ENCODE peak calls at places on chromosomes 16 and 17, in ten cellular contexts. W is CD8-positive, alpha-beta memory T cell; J is Peyer's patch; R is PC-3; F is neuronal stem cell; E is transverse colon; H is cardiac fibroblast; I is spleen; B is choroid plexus epithelial cell; C is mucosa of descending colon. O is an unnamed sample.

GRCh38 chr17:50173335-50173941 is 7.6 kb downstream of the SGCA start:
- DNase-seq in F (no peak), B (peak), E (no peak), J (no peak), H (peak), I (no peak), W (no peak), C (no peak), R (no peak), O (no peak)

GRCh38 chr17:31116167-31116566 is 21.4 kb downstream of the NF1 start:
- DNase-seq in F (no peak), C (no peak), E (no peak), H (no peak), J (no peak), W (no peak), B (no peak), R (no peak), I (no peak), O (no peak)

GRCh38 chr17:42284566-42284965 is 3.7 kb upstream of the STAT5A start:
- DNase-seq in F (no peak), W (no peak), R (no peak), I (no peak), J (no peak), C (no peak), H (no peak), B (no peak), E (no peak), O (no peak)

GRCh38 chr17:44272954-44273353 is 5.0 kb upstream of the SLC4A1 start:
- DNase-seq in B (no peak), I (no peak), W (no peak), F (no peak), R (no peak), H (no peak), E (no peak), C (no peak), J (no peak), O (no peak)

GRCh38 chr17:77373298-77374169 is 232.8 kb downstream of the SEC14L1 start:
- DNase-seq in R (no peak), C (no peak), W (no peak), E (peak), H (peak), I (peak), B (peak), J (peak), F (no peak), O (peak)

GRCh38 chr16:69253796-69254426 is 57.2 kb upstream of the VPS4A start:
- DNase-seq in H (peak), B (peak), C (no peak), E (no peak), W (no peak), I (no peak), R (no peak), J (no peak), F (no peak), O (peak)

GRCh38 chr17:18859256-18859655 is 1.3 kb downstream of the PRPSAP2 start:
- DNase-seq in C (no peak), B (peak), F (no peak), W (no peak), H (peak), E (no peak), J (no peak), I (no peak), R (peak), O (peak)

GRCh38 chr16:51818342-51818944 is 667.4 kb upstream of the SALL1 start:
- DNase-seq in H (peak), B (peak), C (peak), F (peak), I (no peak), J (no peak), R (peak), W (no peak), E (peak), O (peak)

GRCh38 chr16:30437511-30438046 is 7.7 kb upstream of the DCTPP1 start:
- DNase-seq in B (no peak), I (no peak), E (no peak), W (no peak), J (no peak), R (peak), H (no peak), C (no peak), F (no peak), O (peak)

GRCh38 chr17:35763767-35764122 is 3.1 kb downstream of the C17orf50 start:
- DNase-seq in C (no peak), I (no peak), W (no peak), H (no peak), J (no peak), F (no peak), B (no peak), R (no peak), E (no peak), O (no peak)

GRCh38 chr17:77728022-77728671 is 230.4 kb upstream of the TNRC6C start:
- DNase-seq in I (no peak), J (peak), H (no peak), F (no peak), R (peak), B (peak), W (no peak), C (no peak), E (no peak), O (peak)

GRCh38 chr16:50121721-50122445 is 31.2 kb upstream of the TENT4B start:
- DNase-seq in H (no peak), J (peak), B (no peak), E (no peak), F (no peak), I (no peak), C (no peak), R (no peak), W (no peak), O (no peak)

GRCh38 chr16:50928065-50928464 is 186.2 kb downstream of the CYLD start:
- DNase-seq in B (no peak), F (no peak), J (no peak), I (no peak), C (no peak), R (no peak), E (no peak), W (no peak), H (no peak), O (no peak)

GRCh38 chr16:49051626-49052025 is 230.0 kb downstream of the CBLN1 start:
- DNase-seq in J (no peak), W (no peak), R (no peak), F (no peak), E (no peak), B (no peak), I (no peak), H (no peak), C (no peak), O (no peak)

GRCh38 chr16:85959686-85960085 is 60.7 kb downstream of the IRF8 start:
- DNase-seq in J (no peak), C (peak), B (no peak), W (no peak), H (no peak), E (peak), R (no peak), F (no peak), I (no peak), O (peak)

GRCh38 chr17:32876414-32877163 is at the start of gene MYO1D:
- DNase-seq in R (peak), I (peak), H (no peak), E (peak), B (peak), J (peak), F (peak), W (peak), C (peak), O (peak)

GRCh38 chr17:80252871-80253270 is 7.8 kb upstream of the RNF213 start:
- DNase-seq in J (peak), I (peak), F (no peak), W (peak), H (peak), C (peak), B (no peak), R (peak), E (peak), O (no peak)

DNA sequence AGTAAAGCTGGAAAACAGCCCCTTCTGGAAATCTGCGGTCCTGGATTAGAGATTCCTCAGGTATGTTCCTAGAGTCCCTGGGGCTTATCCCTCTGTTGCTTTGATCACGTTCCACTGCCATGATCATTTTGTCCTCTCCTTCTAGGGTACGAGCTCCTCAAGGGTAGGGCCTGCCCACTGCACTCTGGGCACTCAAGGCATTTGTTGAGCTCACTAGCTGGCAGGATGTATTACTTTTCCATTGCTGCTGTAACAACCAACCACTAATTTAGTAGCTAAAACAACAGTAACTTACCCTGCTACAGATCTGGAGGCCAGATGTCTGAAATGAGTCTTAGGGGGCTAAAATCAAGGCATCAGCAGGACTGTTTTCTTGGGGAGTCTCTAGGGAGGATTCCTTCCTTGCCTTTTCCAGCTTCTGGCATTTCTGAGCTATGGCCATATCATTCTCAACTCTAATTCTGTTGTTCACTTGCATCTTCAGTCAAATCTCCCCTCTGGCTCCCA is 65.7 kb downstream of the ARSG start:
- DNase-seq in W (no peak), H (no peak), E (no peak), I (no peak), C (no peak), B (no peak), F (no peak), J (no peak), R (no peak), O (no peak)
- H3K4me3 ChIP-seq in W (peak), H (no peak), E (no peak), I (no peak), C (no peak), B (no peak), F (no peak), J (no peak), R (no peak), O (no peak)

GRCh38 chr17:75764417-75764710 is 628 bp downstream of the GALK1 start:
- DNase-seq in I (no peak), E (no peak), W (no peak), H (no peak), B (no peak), R (no peak), F (no peak), C (no peak), J (no peak), O (no peak)
- H3K4me3 ChIP-seq in I (peak), E (peak), W (peak), H (peak), B (peak), R (peak), F (peak), C (peak), J (peak), O (peak)

GRCh38 chr16:82655315-82655714 is 28.5 kb downstream of the CDH13 start:
- DNase-seq in W (peak), I (no peak), B (peak), F (no peak), C (peak), H (peak), E (peak), R (no peak), J (peak), O (peak)

GRCh38 chr16:82655720-82656500 is 29.1 kb downstream of the CDH13 start:
- DNase-seq in F (no peak), I (no peak), E (no peak), R (no peak), W (no peak), B (no peak), H (no peak), J (no peak), C (no peak), O (no peak)

GRCh38 chr16:82652826-82653225 is 26.1 kb downstream of the CDH13 start:
- DNase-seq in F (no peak), B (no peak), J (no peak), E (no peak), R (no peak), C (no peak), W (no peak), H (no peak), I (no peak), O (no peak)

GRCh38 chr16:82651921-82652601 is 25.3 kb downstream of the CDH13 start:
- DNase-seq in I (no peak), W (no peak), F (no peak), E (peak), B (no peak), J (peak), C (no peak), H (no peak), R (no peak), O (peak)

GRCh38 chr16:82653550-82654511 is 27.1 kb downstream of the CDH13 start:
- DNase-seq in W (peak), R (peak), H (peak), C (no peak), J (peak), B (peak), E (no peak), I (no peak), F (no peak), O (peak)
- H3K4me3 ChIP-seq in W (no peak), R (no peak), H (no peak), C (no peak), J (no peak), B (peak), E (no peak), I (no peak), F (no peak), O (no peak)

GRCh38 chr16:87851601-87852000 is 17.7 kb downstream of the SLC7A5 start:
- DNase-seq in H (no peak), R (no peak), E (no peak), W (no peak), J (no peak), F (no peak), B (no peak), C (no peak), I (no peak), O (no peak)

GRCh38 chr16:87854053-87854906 is 15.0 kb downstream of the SLC7A5 start:
- DNase-seq in F (no peak), E (peak), H (no peak), C (no peak), R (peak), I (peak), W (peak), B (no peak), J (no peak), O (peak)

GRCh38 chr16:87854907-87855683 is 14.2 kb downstream of the SLC7A5 start:
- DNase-seq in B (no peak), R (no peak), H (no peak), I (peak), J (no peak), F (no peak), E (no peak), C (no peak), W (no peak), O (no peak)

GRCh38 chr16:87851141-87851587 is 18.1 kb downstream of the SLC7A5 start:
- DNase-seq in J (no peak), W (no peak), H (no peak), I (no peak), B (no peak), C (no peak), F (no peak), R (no peak), E (no peak), O (no peak)

DNA sequence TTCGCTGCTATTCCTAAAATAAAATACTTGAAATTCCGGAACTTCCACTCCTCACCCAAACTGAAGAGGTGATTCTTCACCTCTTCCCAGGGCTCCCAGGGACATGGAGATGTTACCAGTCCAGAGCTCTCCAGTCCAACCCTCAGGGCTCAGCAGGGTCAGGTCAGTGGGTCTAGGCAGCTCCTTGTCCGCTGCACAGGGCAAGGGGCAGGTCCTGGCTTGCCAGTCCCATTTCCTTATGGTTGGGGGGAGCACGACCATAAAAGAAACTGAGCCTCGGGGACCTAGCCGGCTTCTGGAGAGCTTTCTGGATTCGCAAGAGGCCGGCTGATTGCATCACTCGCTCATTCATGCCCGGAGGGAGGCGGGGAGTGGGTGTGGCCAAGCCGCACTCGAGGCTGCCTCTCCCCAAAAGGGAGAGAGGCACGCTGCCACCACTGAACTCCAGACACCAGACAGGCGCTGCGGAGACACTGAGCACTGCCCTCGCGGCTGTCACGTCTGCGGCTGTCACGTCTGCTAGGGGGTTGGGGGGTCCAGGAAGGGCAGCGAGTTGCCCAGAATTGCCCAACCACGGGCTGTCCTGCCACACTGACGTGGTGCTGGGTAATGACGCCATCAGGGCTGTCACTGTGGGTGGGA is 15.8 kb downstream of the SLC7A5 start:
- DNase-seq in F (peak), B (peak), H (peak), E (peak), W (peak), I (peak), C (peak), R (peak), J (peak), O (peak)
- H3K4me3 ChIP-seq in F (no peak), B (peak), H (peak), E (no peak), W (peak), I (no peak), C (no peak), R (peak), J (peak), O (no peak)

GRCh38 chr17:59756236-59756818 is 48.9 kb downstream of the VMP1 start:
- DNase-seq in I (no peak), R (peak), J (no peak), H (peak), C (no peak), E (no peak), F (no peak), W (no peak), B (peak), O (no peak)
- H3K4me3 ChIP-seq in I (no peak), R (peak), J (no peak), H (no peak), C (no peak), E (no peak), F (no peak), W (no peak), B (no peak), O (no peak)

GRCh38 chr17:7612294-7612640 is 2.4 kb downstream of the FXR2 start:
- DNase-seq in W (no peak), J (no peak), C (no peak), E (no peak), H (no peak), I (no peak), F (no peak), B (peak), R (no peak), O (no peak)
- H3K4me3 ChIP-seq in W (no peak), J (no peak), C (no peak), E (no peak), H (no peak), I (no peak), F (no peak), B (peak), R (peak), O (no peak)

DNA sequence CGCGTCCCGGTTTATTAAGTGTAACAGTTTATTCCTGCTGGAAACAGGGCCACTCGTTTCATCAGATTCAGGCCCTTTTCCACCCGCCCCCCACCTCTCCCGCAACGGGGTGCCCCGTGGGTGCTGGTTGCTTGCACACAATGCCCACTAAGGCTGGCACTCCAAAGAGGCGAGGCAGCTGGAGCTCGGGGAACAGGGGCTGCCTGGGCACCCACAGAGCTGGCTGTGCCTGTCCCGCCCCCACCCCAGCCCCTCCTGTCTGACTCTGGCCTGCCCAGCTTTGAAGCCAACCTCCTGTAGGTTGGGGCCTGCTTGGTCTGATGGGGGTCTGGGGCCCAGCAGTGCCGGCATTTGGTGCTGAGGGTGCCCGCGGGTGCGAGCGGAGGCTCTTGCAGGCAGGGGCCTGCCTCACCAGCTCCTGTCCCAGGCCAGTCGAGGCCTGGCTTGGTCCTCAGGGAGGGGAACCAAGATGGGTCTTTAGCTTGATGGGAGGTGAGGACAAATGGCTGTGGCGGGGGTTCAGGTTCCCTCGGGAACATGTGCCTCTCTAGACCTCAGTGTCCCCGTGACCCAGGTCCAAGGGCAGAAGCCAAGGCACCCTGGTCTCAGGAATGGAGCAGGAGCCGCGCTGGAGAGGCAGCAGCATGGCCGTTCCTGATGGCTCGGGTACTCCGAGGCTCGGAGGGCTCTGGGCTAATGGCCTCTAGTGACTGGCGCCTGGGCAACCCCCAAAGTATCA is 20.1 kb downstream of the MYBBP1A start:
- DNase-seq in I (no peak), E (no peak), H (no peak), J (no peak), W (no peak), B (no peak), R (no peak), C (no peak), F (no peak), O (no peak)
- H3K4me3 ChIP-seq in I (no peak), E (no peak), H (no peak), J (no peak), W (no peak), B (no peak), R (no peak), C (no peak), F (no peak), O (no peak)

GRCh38 chr17:39580082-39580468 is 27.6 kb downstream of the NEUROD2 start:
- DNase-seq in I (no peak), J (no peak), C (no peak), B (no peak), F (no peak), H (no peak), R (no peak), W (no peak), E (no peak), O (no peak)
- H3K4me3 ChIP-seq in I (no peak), J (no peak), C (no peak), B (no peak), F (no peak), H (no peak), R (no peak), W (no peak), E (no peak), O (no peak)

DNA sequence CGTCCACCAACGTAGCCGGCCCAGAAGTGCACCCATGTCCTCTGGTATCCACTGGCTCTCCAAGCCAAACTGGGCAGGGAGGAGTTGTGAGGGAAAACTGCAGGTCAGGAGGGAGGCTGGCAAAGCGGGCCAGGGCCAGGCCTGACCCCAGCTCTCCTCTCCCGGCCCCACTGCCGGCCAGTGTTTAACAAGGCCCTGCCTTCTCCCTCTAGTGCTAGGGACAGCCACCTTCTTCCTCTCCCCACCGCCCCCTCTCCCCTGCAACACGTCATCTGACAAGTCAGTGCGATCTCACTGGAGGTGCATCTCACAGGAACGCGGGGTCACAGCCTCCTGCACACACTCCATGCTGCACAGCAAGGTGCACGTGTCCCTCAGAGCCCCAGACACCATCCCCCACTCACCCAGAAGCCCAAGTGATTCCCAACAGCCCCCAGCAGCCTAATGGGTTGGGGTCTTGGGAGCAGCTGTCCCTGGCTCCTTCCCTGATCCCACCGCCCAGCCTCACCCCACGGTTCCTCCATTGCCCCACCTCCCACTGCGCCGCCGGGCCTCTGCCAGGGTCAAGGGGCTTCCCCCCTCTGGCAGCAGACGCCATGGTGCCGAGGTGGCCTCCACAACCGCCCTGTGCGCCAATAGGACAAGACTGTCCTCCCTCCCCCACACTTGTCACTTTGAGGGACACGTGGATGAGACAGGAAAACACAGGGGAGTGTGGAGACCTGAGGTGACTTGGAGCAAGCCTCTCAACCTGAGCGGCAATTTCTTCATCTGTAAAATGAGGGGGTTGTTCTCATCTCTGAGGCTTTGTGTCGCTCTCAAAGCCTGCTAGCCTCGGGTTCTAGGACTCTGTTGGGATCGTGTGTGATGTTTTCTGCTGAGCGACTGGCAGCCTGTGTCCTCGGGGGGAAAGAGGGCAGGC is 1.1 kb upstream of the ACE start:
- DNase-seq in C (no peak), H (no peak), B (no peak), R (no peak), J (no peak), E (no peak), I (peak), W (no peak), F (no peak), O (no peak)
- H3K4me3 ChIP-seq in C (no peak), H (no peak), B (no peak), R (no peak), J (peak), E (peak), I (peak), W (no peak), F (peak), O (no peak)

O was measured in hepatocyte.